ENCODE peak calls at places on chromosomes 13 and 19, in seven cellular contexts. L is right lobe of liver, Z is cardiac muscle cell, I is upper lobe of right lung, R is PC-9, K is foreskin fibroblast, V is lower leg skin. S is an unnamed sample.

GRCh38 chr19:51375504-51376221 is 3.2 kb upstream of the NKG7 start:
- DNase-seq in Z (no peak), R (no peak), I (no peak), K (no peak), L (no peak), V (no peak), S (no peak)

GRCh38 chr19:1090731-1091543 is 4.2 kb downstream of the POLR2E start:
- DNase-seq in L (peak), I (peak), V (no peak), R (no peak), Z (no peak), K (no peak), S (no peak)

GRCh38 chr19:13849277-13849676 is 27.7 kb upstream of the NANOS3 start:
- DNase-seq in I (no peak), V (no peak), K (no peak), L (no peak), R (no peak), Z (no peak), S (no peak)

GRCh38 chr13:20475927-20476691 is 49.5 kb downstream of the CRYL1 start:
- DNase-seq in R (no peak), L (peak), Z (no peak), I (no peak), V (no peak), K (no peak), S (no peak)

GRCh38 chr13:24328145-24328544 is 18.8 kb downstream of the C1QTNF9 start:
- DNase-seq in R (no peak), I (no peak), V (no peak), K (no peak), Z (no peak), L (no peak), S (no peak)

GRCh38 chr19:4653793-4654436 is 14.6 kb downstream of the TNFAIP8L1 start:
- DNase-seq in R (no peak), I (no peak), K (no peak), V (no peak), L (no peak), Z (no peak), S (no peak)

GRCh38 chr13:24627090-24627714 is 53.0 kb upstream of the ATP12A start:
- DNase-seq in K (no peak), R (no peak), L (no peak), I (no peak), V (peak), Z (peak), S (no peak)

GRCh38 chr13:74557870-74558269 is 423.7 kb upstream of the KLF12 start:
- DNase-seq in Z (no peak), L (no peak), V (no peak), I (no peak), R (no peak), K (no peak), S (no peak)

GRCh38 chr19:45123440-45123850 is 30.5 kb downstream of the PPP1R37 start:
- DNase-seq in K (no peak), L (no peak), I (no peak), Z (no peak), V (no peak), R (peak), S (no peak)

GRCh38 chr19:53463263-53463662 is 4.3 kb upstream of the ZNF813 start:
- DNase-seq in R (no peak), I (peak), V (no peak), L (peak), Z (no peak), K (peak), S (no peak)

GRCh38 chr19:45456500-45456815 is 11.3 kb upstream of the FOSB start:
- DNase-seq in L (no peak), K (no peak), Z (no peak), R (no peak), V (no peak), I (no peak), S (no peak)

GRCh38 chr19:17855333-17856152 is 4.2 kb upstream of the RPL18A start:
- DNase-seq in I (peak), L (peak), V (peak), R (peak), Z (peak), K (peak), S (no peak)

GRCh38 chr19:3981736-3982681 is 3.3 kb downstream of the EEF2 start:
- DNase-seq in I (no peak), V (no peak), K (no peak), L (no peak), R (no peak), Z (no peak), S (no peak)

GRCh38 chr13:63948045-63948444 is 2532.4 kb upstream of the PCDH20 start:
- DNase-seq in I (no peak), R (no peak), L (no peak), K (peak), Z (no peak), V (no peak), S (no peak)

GRCh38 chr13:49657241-49657641 is 28.9 kb downstream of the ARL11 start:
- DNase-seq in V (no peak), L (no peak), Z (no peak), I (no peak), R (no peak), K (no peak), S (no peak)

GRCh38 chr13:92488249-92488845 is 738.3 kb upstream of the GPC6 start:
- DNase-seq in L (no peak), R (no peak), K (no peak), I (no peak), Z (no peak), V (no peak), S (no peak)

GRCh38 chr13:51246411-51247298 is 24.5 kb downstream of the FAM124A start:
- DNase-seq in K (no peak), L (no peak), Z (no peak), R (no peak), I (no peak), V (no peak), S (no peak)

GRCh38 chr19:5131031-5131865 is 162.3 kb downstream of the KDM4B start:
- DNase-seq in R (no peak), V (no peak), L (no peak), Z (no peak), K (no peak), I (no peak), S (no peak)

GRCh38 chr19:18366027-18366435 is 19.9 kb upstream of the GDF15 start:
- DNase-seq in K (no peak), L (no peak), I (no peak), R (peak), Z (no peak), V (no peak), S (no peak)

GRCh38 chr13:83216521-83217245 is 665.6 kb downstream of the SLITRK1 start:
- DNase-seq in I (no peak), R (no peak), L (no peak), V (no peak), K (peak), Z (no peak), S (no peak)

GRCh38 chr13:31207630-31208549 is 8.1 kb downstream of the B3GLCT start:
- DNase-seq in I (no peak), V (no peak), L (no peak), K (peak), Z (peak), R (no peak), S (no peak)

GRCh38 chr13:88031980-88032562 is 360.9 kb downstream of the SLITRK5 start:
- DNase-seq in I (no peak), Z (peak), L (no peak), K (no peak), R (no peak), V (no peak), S (no peak)

GRCh38 chr19:4345656-4346383 is 2.5 kb downstream of the MPND start:
- DNase-seq in Z (no peak), K (no peak), V (no peak), L (peak), I (no peak), R (no peak), S (no peak)

GRCh38 chr13:101289764-101290163 is 126.5 kb downstream of the NALCN start:
- DNase-seq in R (no peak), L (no peak), I (no peak), Z (peak), K (no peak), V (no peak), S (no peak)

GRCh38 chr19:55259540-55260210 is 858 bp upstream of the PPP6R1 start:
- DNase-seq in K (no peak), R (no peak), L (no peak), Z (no peak), I (no peak), V (no peak), S (no peak)

GRCh38 chr19:29370276-29370675 is 155.5 kb upstream of the VSTM2B start:
- DNase-seq in R (no peak), I (no peak), Z (no peak), K (no peak), L (no peak), V (no peak), S (no peak)

GRCh38 chr13:92735909-92736308 is 490.7 kb upstream of the GPC6 start:
- DNase-seq in V (no peak), I (no peak), Z (no peak), R (no peak), K (no peak), L (no peak), S (no peak)

GRCh38 chr19:19587776-19588175 is 30.7 kb downstream of the PBX4 start:
- DNase-seq in V (no peak), Z (no peak), K (no peak), L (no peak), I (no peak), R (no peak), S (no peak)

GRCh38 chr13:41389580-41389979 is 67.8 kb upstream of the RGCC start:
- DNase-seq in R (no peak), V (no peak), Z (no peak), I (no peak), K (no peak), L (no peak), S (no peak)

DNA sequence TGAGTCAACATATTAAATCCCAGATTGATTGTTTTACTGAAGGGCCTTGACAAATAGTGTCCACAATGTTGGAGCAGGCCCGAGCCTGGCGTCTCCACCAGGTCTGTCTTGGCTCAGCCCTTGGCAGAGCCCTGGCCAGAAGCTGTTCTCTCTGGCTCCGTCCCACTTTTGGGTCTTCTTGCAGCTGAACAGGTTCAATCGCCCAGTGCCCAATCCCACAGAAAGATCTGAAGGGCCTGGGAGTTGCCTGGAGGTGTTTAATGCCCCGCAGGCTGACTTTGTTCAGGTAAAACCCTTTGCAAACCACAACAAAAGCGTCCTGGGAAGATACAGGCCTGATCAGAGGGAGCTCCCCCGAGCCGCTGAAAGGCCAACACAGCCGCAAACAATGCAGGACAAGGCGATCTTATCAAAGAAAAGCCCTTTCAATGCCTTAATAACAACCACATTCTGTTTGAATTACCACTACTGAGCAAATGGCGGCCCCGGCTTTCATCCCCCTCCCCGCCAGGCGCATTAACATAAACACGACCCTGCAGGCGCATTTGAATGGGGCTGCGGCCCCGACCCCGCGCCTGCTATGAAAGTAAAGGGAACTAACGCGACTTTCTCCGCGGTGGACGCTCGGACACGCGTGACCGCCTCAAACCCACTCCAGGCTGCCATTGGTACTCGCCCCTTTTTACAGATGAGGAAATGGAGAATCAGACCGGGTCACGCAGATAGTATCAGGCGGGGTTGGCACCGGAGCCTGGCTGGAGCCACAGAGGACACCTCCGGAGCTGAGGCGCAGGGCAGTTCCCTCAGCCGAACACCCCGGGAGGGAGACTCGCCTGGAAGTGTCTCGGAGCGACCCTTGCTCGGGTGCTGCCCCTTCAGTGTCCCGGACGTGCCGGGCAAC is 3.1 kb downstream of the CDX2 start:
- DNase-seq in R (no peak), L (no peak), Z (no peak), V (peak), K (no peak), I (no peak), S (no peak)
- TF ChIP-seq CTCF in R (no peak), L (no peak), Z (no peak), V (no peak), K (no peak), I (no peak), S (no peak)

DNA sequence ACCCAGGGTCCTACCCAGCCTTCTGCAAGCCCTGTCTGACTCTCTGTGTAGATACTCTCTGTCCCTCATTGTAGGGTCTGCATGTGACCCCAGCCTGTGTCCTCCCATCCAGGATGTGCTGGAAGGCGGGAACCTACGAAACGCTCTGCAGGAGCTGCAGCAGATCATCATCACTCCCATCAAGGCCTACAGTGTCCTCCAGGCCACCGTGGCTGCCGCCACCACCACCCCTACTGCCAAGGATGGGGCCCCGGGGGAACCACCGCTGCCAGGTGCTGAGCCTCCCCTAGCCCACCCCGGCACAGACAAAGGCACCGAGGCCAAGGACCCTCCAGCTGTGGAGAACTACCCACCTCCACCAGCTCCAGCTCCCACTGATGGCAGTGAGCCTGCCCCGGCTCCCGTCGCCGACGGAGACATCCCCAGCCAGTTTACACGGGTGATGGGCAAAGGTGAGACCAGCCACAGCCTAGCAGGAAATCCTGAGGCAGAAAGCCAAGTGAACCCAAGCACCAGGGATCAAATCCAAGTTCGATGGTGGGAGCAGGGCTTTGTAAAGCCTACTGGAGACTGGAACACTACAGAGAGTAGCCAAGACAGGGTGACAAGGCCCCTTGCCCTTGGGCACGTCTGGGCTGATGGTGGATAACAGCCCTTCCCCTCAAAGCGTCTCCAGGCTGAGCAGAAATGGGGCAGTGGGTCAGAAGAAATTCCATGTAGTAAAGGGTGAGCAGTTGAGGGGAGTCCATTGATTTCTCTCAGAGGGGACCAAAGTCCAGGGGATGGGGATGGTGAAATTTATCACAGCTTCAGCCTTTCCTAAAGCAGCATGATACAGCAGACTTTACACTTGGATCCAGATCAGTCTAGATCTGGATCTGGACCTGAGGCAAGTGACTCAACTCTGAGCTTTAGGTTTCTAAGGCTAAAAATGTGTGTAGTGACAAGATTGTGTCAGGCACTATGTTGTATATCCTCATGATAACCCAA is 13.2 kb downstream of the PAF1 start:
- DNase-seq in I (peak), R (no peak), L (peak), K (no peak), Z (no peak), V (no peak), S (no peak)
- H3K4me3 ChIP-seq in I (no peak), R (no peak), L (peak), K (no peak), Z (no peak), V (no peak), S (no peak)

GRCh38 chr13:99158846-99159245 is 41.8 kb upstream of the UBAC2 start:
- DNase-seq in I (no peak), L (no peak), K (no peak), Z (no peak), V (no peak), R (no peak), S (no peak)

GRCh38 chr13:99154064-99154463 is 46.6 kb upstream of the UBAC2 start:
- DNase-seq in K (no peak), Z (no peak), V (no peak), I (no peak), R (no peak), L (no peak), S (no peak)

GRCh38 chr13:99159331-99160061 is 41.2 kb upstream of the UBAC2 start:
- DNase-seq in Z (no peak), R (peak), V (no peak), I (no peak), L (no peak), K (no peak), S (no peak)

GRCh38 chr13:99155821-99156220 is 44.8 kb upstream of the UBAC2 start:
- DNase-seq in V (no peak), Z (no peak), I (no peak), L (no peak), R (peak), K (no peak), S (no peak)

GRCh38 chr13:99157046-99157445 is 43.6 kb upstream of the UBAC2 start:
- DNase-seq in V (no peak), Z (no peak), I (no peak), K (no peak), R (no peak), L (no peak), S (no peak)
- TF ChIP-seq CTCF in V (no peak), Z (no peak), I (no peak), K (no peak), R (no peak), L (no peak), S (no peak)

DNA sequence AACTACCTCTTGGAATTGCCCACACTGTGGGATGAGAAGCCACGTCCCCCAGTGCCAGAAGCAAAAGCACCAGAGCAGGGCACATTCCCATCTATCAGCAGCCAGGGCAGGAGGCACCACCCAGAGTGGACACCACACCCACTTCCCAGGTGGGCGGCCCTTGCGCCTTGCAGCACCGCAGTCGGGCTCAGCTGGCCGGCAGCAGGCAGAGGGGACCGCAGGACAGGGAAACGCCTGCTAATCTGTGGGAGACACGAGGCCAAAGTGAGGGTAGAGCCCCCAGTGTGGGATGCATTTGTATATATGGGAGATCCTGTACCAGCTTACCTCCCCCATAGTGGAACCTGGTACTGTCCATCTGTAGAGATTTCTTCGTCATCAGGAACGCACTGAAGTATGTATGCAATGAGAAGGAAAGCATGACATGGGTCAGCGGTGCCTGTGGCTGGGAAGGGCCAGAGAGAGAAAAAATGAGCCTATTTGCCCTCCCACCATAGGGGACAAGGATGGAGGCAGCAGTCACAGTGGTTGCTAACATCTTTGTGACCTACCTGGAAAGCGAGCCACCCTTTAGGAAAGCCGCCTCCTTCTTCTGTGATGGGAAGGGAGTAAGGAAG is 30.9 kb upstream of the NPAS1 start:
- DNase-seq in Z (no peak), V (no peak), K (no peak), L (no peak), I (no peak), R (no peak), S (no peak)
- H3K4me3 ChIP-seq in Z (no peak), V (no peak), K (no peak), L (no peak), I (no peak), R (no peak), S (no peak)

GRCh38 chr13:46906440-46906839 is 9.6 kb upstream of the HTR2A start:
- DNase-seq in R (no peak), L (no peak), I (no peak), Z (no peak), V (no peak), K (no peak), S (no peak)

GRCh38 chr13:46908511-46908910 is 11.7 kb upstream of the HTR2A start:
- DNase-seq in R (no peak), Z (peak), K (peak), L (no peak), I (no peak), V (no peak), S (peak)

GRCh38 chr13:46903748-46904147 is 6.9 kb upstream of the HTR2A start:
- DNase-seq in I (no peak), L (no peak), Z (peak), K (peak), V (no peak), R (no peak), S (no peak)

GRCh38 chr13:46901721-46902120 is 4.9 kb upstream of the HTR2A start:
- DNase-seq in I (no peak), K (no peak), R (no peak), Z (no peak), V (no peak), L (no peak), S (no peak)

GRCh38 chr13:46905249-46905648 is 8.4 kb upstream of the HTR2A start:
- DNase-seq in V (no peak), L (no peak), Z (peak), R (no peak), I (no peak), K (peak), S (no peak)
- TF ChIP-seq CTCF in V (no peak), L (no peak), Z (no peak), R (no peak), I (no peak), K (peak), S (peak)

GRCh38 chr19:32718286-32718685 is 1.3 kb upstream of the TDRD12 start:
- DNase-seq in Z (no peak), L (no peak), V (peak), I (no peak), K (no peak), R (no peak), S (no peak)
- H3K4me3 ChIP-seq in Z (no peak), L (no peak), V (no peak), I (no peak), K (no peak), R (no peak), S (no peak)

GRCh38 chr19:56350416-56351045 is 35.9 kb upstream of the ZSCAN5A start:
- DNase-seq in R (no peak), I (no peak), V (no peak), Z (peak), L (no peak), K (peak), S (peak)
- TF ChIP-seq CTCF in R (peak), I (peak), V (no peak), Z (peak), L (peak), K (peak), S (peak)

S was measured in AG09309.